ENCODE peak calls at places on chromosomes 6 and 20, in ten cellular contexts. K, R, O, S, A, W, V, N, D and H are unnamed samples.

GRCh38 chr20:46757135-46757534 is 47.7 kb downstream of the SLC2A10 start:
- DNase-seq in S (no peak), D (no peak), W (no peak), N (no peak), A (no peak), V (no peak), R (no peak), K (no peak), O (no peak), H (no peak)

GRCh38 chr6:46437671-46438221 is 53.5 kb downstream of the RCAN2 start:
- DNase-seq in D (no peak), R (no peak), W (no peak), V (no peak), A (no peak), O (peak), K (no peak), N (no peak), S (no peak), H (no peak)

GRCh38 chr6:80197474-80197873 is 91.0 kb downstream of the BCKDHB start:
- DNase-seq in V (no peak), R (no peak), A (no peak), O (peak), S (no peak), K (peak), W (no peak), N (no peak), D (no peak), H (no peak)

GRCh38 chr20:36726168-36726567 is 19.7 kb downstream of the NDRG3 start:
- DNase-seq in D (no peak), O (peak), S (no peak), W (no peak), A (no peak), R (no peak), V (no peak), K (no peak), N (no peak), H (no peak)

GRCh38 chr6:163872335-163872734 is 457.8 kb downstream of the QKI start:
- DNase-seq in O (peak), V (no peak), N (no peak), D (no peak), K (no peak), R (no peak), S (no peak), W (no peak), A (no peak), H (no peak)

GRCh38 chr20:32638848-32639247 is 34.9 kb downstream of the C20orf203 start:
- DNase-seq in A (no peak), R (no peak), D (no peak), W (no peak), N (no peak), V (no peak), O (no peak), S (no peak), K (no peak), H (no peak)

GRCh38 chr6:40444811-40445210 is 142.4 kb downstream of the LRFN2 start:
- DNase-seq in D (no peak), A (no peak), S (no peak), N (no peak), V (no peak), R (peak), K (no peak), O (no peak), W (no peak), H (no peak)

GRCh38 chr6:10313799-10314162 is 101.1 kb downstream of the TFAP2A start:
- DNase-seq in D (no peak), O (no peak), N (no peak), V (no peak), S (no peak), A (no peak), K (no peak), R (no peak), W (no peak), H (no peak)

GRCh38 chr6:118783931-118784528 is 109.9 kb upstream of the ASF1A start:
- DNase-seq in W (no peak), A (no peak), D (no peak), V (no peak), K (no peak), N (no peak), O (no peak), R (no peak), S (no peak), H (no peak)

GRCh38 chr6:17002123-17002522 is 99.7 kb upstream of the STMND1 start:
- DNase-seq in V (no peak), R (no peak), D (no peak), A (no peak), W (no peak), O (no peak), N (no peak), S (no peak), K (no peak), H (no peak)

GRCh38 chr6:2914318-2914660 is 11.2 kb upstream of the SERPINB9 start:
- DNase-seq in A (no peak), K (no peak), W (no peak), S (no peak), D (no peak), O (no peak), R (no peak), V (no peak), N (no peak), H (no peak)

GRCh38 chr20:61120595-61121515 is 131.2 kb upstream of the CDH4 start:
- DNase-seq in A (peak), D (no peak), W (peak), N (peak), S (peak), V (no peak), R (peak), O (no peak), K (peak), H (peak)

GRCh38 chr6:7604506-7604905 is 14.5 kb downstream of the SNRNP48 start:
- DNase-seq in R (no peak), S (no peak), V (no peak), W (no peak), A (no peak), N (no peak), K (no peak), O (no peak), D (no peak), H (no peak)

GRCh38 chr6:5214570-5215052 is 46.1 kb downstream of the LYRM4 start:
- DNase-seq in V (no peak), A (peak), W (no peak), R (peak), N (no peak), O (peak), S (peak), K (no peak), D (no peak), H (no peak)

GRCh38 chr6:29925341-29926080 is 16.8 kb upstream of the HLA-A start:
- DNase-seq in N (no peak), V (no peak), R (no peak), D (no peak), W (no peak), S (no peak), O (no peak), K (no peak), A (no peak), H (no peak)

GRCh38 chr6:78511019-78511418 is 356.3 kb upstream of the IRAK1BP1 start:
- DNase-seq in O (no peak), A (no peak), S (no peak), D (no peak), N (no peak), K (no peak), V (no peak), W (no peak), R (no peak), H (no peak)

GRCh38 chr6:5752282-5752681 is 254.4 kb downstream of the NRN1 start:
- DNase-seq in K (no peak), N (no peak), D (no peak), A (no peak), R (no peak), V (no peak), W (no peak), O (peak), S (no peak), H (no peak)

GRCh38 chr6:15476631-15477380 is 186.0 kb downstream of the DTNBP1 start:
- DNase-seq in W (no peak), N (no peak), A (no peak), D (no peak), O (no peak), S (no peak), V (no peak), R (no peak), K (no peak), H (no peak)

GRCh38 chr20:34375977-34376430 is 12.9 kb downstream of the ITCH start:
- DNase-seq in K (peak), N (no peak), A (no peak), S (no peak), O (no peak), W (no peak), D (no peak), V (no peak), R (no peak), H (peak)

GRCh38 chr6:125114248-125114858 is 39.2 kb upstream of the TPD52L1 start:
- DNase-seq in N (no peak), S (peak), D (peak), K (peak), A (no peak), R (peak), O (peak), V (no peak), W (no peak), H (no peak)

GRCh38 chr6:46909371-46909770 is 12.4 kb downstream of the ADGRF5 start:
- DNase-seq in V (no peak), N (no peak), A (no peak), K (no peak), O (no peak), S (no peak), W (no peak), D (no peak), R (no peak), H (no peak)

GRCh38 chr6:34339971-34340370 is 52.5 kb downstream of the NUDT3 start:
- DNase-seq in D (no peak), V (no peak), K (no peak), S (no peak), A (no peak), N (no peak), W (no peak), O (no peak), R (no peak), H (no peak)

GRCh38 chr6:131914967-131915751 is 36.0 kb downstream of the CCN2 start:
- DNase-seq in A (peak), N (no peak), O (peak), K (peak), S (peak), R (peak), V (peak), W (peak), D (peak), H (no peak)

GRCh38 chr20:2738331-2738730 is 45.8 kb downstream of the EBF4 start:
- DNase-seq in A (no peak), K (no peak), D (no peak), S (no peak), R (no peak), V (no peak), W (no peak), O (no peak), N (no peak), H (no peak)

GRCh38 chr6:100512203-100512862 is 47.6 kb upstream of the SIM1 start:
- DNase-seq in D (no peak), O (peak), W (no peak), N (no peak), S (no peak), K (peak), V (no peak), A (no peak), R (no peak), H (no peak)

GRCh38 chr6:82735790-82736189 is 329.9 kb downstream of the UBE3D start:
- DNase-seq in O (no peak), W (no peak), A (no peak), V (no peak), N (no peak), R (no peak), S (no peak), D (no peak), K (no peak), H (no peak)

GRCh38 chr6:53062369-53062639 is 2.9 kb upstream of the FBXO9 start:
- DNase-seq in O (no peak), N (no peak), D (no peak), W (no peak), S (no peak), V (no peak), A (no peak), K (no peak), R (no peak), H (no peak)